ENCODE peak calls at places on chromosome 12, in four cellular contexts. One of them, this sample, is unnamed. For H3K4me1, the result is how much of the 10 kb centered on the place peaks cover.

GRCh38 chr12:124916370-124917134 is 2.1 kb upstream of the UBC start:
- DNase-seq in body of pancreas: peak
- DNase-seq in lung: peak
- DNase-seq in left lung: no peak
- DNase-seq in this sample: peak

GRCh38 chr12:49920241-49920914 is 16.7 kb upstream of the FAIM2 start:
- DNase-seq in body of pancreas: no peak
- DNase-seq in lung: no peak
- DNase-seq in left lung: peak
- DNase-seq in this sample: no peak

GRCh38 chr12:40921563-40922163 is 229.4 kb downstream of the CNTN1 start:
- DNase-seq in body of pancreas: no peak
- DNase-seq in lung: no peak
- DNase-seq in left lung: no peak
- DNase-seq in this sample: peak

GRCh38 chr12:106428379-106428778 is 70.8 kb downstream of the POLR3B start:
- DNase-seq in body of pancreas: no peak
- DNase-seq in lung: no peak
- DNase-seq in left lung: no peak
- DNase-seq in this sample: no peak

GRCh38 chr12:45663452-45663851 is 66.1 kb upstream of the ARID2 start:
- DNase-seq in body of pancreas: no peak
- DNase-seq in lung: no peak
- DNase-seq in left lung: no peak
- DNase-seq in this sample: no peak

GRCh38 chr12:118900954-118901353 is 80.4 kb upstream of the SRRM4 start:
- DNase-seq in body of pancreas: no peak
- DNase-seq in lung: no peak
- DNase-seq in left lung: no peak
- DNase-seq in this sample: no peak

GRCh38 chr12:106245767-106246166 is 2.1 kb downstream of the CKAP4 start:
- DNase-seq in body of pancreas: peak
- DNase-seq in lung: peak
- DNase-seq in left lung: peak
- DNase-seq in this sample: peak

GRCh38 chr12:111624540-111624939 is 25.4 kb upstream of the ATXN2 start:
- DNase-seq in body of pancreas: no peak
- DNase-seq in lung: no peak
- DNase-seq in left lung: no peak
- DNase-seq in this sample: no peak

GRCh38 chr12:128592345-128592744 is 231.4 kb downstream of the SLC15A4 start:
- DNase-seq in body of pancreas: no peak
- DNase-seq in lung: no peak
- DNase-seq in left lung: no peak
- DNase-seq in this sample: no peak

GRCh38 chr12:102201662-102202061 is 4.0 kb upstream of the PMCH start:
- DNase-seq in body of pancreas: no peak
- DNase-seq in lung: no peak
- DNase-seq in left lung: no peak
- DNase-seq in this sample: no peak

GRCh38 chr12:26790645-26790994 is 42.4 kb downstream of the ITPR2 start:
- DNase-seq in body of pancreas: no peak
- DNase-seq in lung: no peak
- DNase-seq in left lung: no peak
- DNase-seq in this sample: no peak

GRCh38 chr12:6373022-6373787 is 2.2 kb downstream of the SCNN1A start:
- DNase-seq in body of pancreas: no peak
- DNase-seq in lung: no peak
- DNase-seq in left lung: no peak
- DNase-seq in this sample: no peak

GRCh38 chr12:66636771-66637170 is 42.1 kb downstream of the GRIP1 start:
- DNase-seq in body of pancreas: peak
- DNase-seq in lung: no peak
- DNase-seq in left lung: no peak
- DNase-seq in this sample: peak

GRCh38 chr12:60333461-60333860 is 737.6 kb downstream of the SLC16A7 start:
- DNase-seq in body of pancreas: no peak
- DNase-seq in lung: no peak
- DNase-seq in left lung: no peak
- DNase-seq in this sample: no peak

GRCh38 chr12:103969391-103969790 is 3.7 kb downstream of the TDG start:
- DNase-seq in body of pancreas: no peak
- DNase-seq in lung: no peak
- DNase-seq in left lung: no peak
- DNase-seq in this sample: no peak

GRCh38 chr12:69252033-69252432 is 12.7 kb downstream of the CPSF6 start:
- DNase-seq in body of pancreas: no peak
- DNase-seq in lung: no peak
- DNase-seq in left lung: no peak
- DNase-seq in this sample: no peak

GRCh38 chr12:55073043-55074022 is 52.9 kb upstream of the OR9K2 start:
- DNase-seq in body of pancreas: peak
- DNase-seq in lung: peak
- DNase-seq in left lung: no peak
- DNase-seq in this sample: peak

GRCh38 chr12:106304001-106304421 is 1.5 kb downstream of the TCP11L2 start:
- DNase-seq in body of pancreas: peak
- DNase-seq in lung: no peak
- DNase-seq in left lung: no peak
- DNase-seq in this sample: peak

GRCh38 chr12:94674835-94675234 is 24.5 kb upstream of the TMCC3 start:
- DNase-seq in body of pancreas: no peak
- DNase-seq in lung: peak
- DNase-seq in left lung: peak
- DNase-seq in this sample: no peak

GRCh38 chr12:52561880-52562449 is 9.0 kb upstream of the KRT71 start:
- DNase-seq in body of pancreas: no peak
- DNase-seq in lung: peak
- DNase-seq in left lung: no peak
- DNase-seq in this sample: peak

GRCh38 chr12:117356048-117356447 is 5.4 kb downstream of the NOS1 start:
- DNase-seq in body of pancreas: no peak
- DNase-seq in lung: no peak
- DNase-seq in left lung: no peak
- DNase-seq in this sample: no peak

GRCh38 chr12:55034218-55034617 is 14.4 kb downstream of the NEUROD4 start:
- DNase-seq in body of pancreas: no peak
- DNase-seq in lung: no peak
- DNase-seq in left lung: no peak
- DNase-seq in this sample: no peak

GRCh38 chr12:84362552-84362897 is 550.1 kb downstream of the SLC6A15 start:
- DNase-seq in body of pancreas: no peak
- DNase-seq in lung: no peak
- DNase-seq in left lung: no peak
- DNase-seq in this sample: no peak

DNA sequence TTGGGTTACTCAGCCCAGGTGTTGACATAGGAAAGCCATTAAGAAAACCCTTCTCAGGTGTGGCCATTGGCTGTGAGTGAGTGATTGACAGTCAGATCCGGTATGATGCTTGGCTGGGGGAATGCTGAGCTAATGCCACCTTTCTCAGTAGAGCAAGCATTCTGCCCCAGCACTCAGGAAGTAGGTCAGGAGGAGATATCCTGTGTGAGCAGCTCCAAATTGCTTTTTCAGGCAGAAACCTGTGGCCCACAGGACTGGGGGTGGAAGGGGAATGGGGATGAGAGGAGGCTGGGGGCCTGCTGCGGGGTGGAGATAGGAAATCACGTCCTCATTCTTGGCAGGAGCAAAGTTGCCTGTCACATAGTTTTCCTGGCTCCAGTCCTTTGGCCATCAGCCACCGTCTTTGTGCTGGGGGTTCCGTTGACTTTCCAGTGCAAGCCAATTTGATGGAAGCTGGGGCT is 55.7 kb downstream of the NINJ2 start:
- DNase-seq in body of pancreas: no peak
- DNase-seq in lung: peak
- DNase-seq in left lung: no peak
- DNase-seq in this sample: no peak
- H3K4me1 ChIP-seq in body of pancreas: under half
- H3K4me1 ChIP-seq in lung: under half
- H3K4me1 ChIP-seq in left lung: under half
- H3K4me1 ChIP-seq in this sample: under half

GRCh38 chr12:57134949-57135348 is 6.7 kb downstream of the LRP1 start:
- DNase-seq in body of pancreas: no peak
- DNase-seq in lung: no peak
- DNase-seq in left lung: no peak
- DNase-seq in this sample: no peak

GRCh38 chr12:57133916-57134315 is 5.6 kb downstream of the LRP1 start:
- DNase-seq in body of pancreas: no peak
- DNase-seq in lung: no peak
- DNase-seq in left lung: no peak
- DNase-seq in this sample: no peak

GRCh38 chr12:57133013-57133569 is 4.8 kb downstream of the LRP1 start:
- DNase-seq in body of pancreas: no peak
- DNase-seq in lung: no peak
- DNase-seq in left lung: no peak
- DNase-seq in this sample: no peak

GRCh38 chr12:57135939-57136338 is 7.7 kb downstream of the LRP1 start:
- DNase-seq in body of pancreas: no peak
- DNase-seq in lung: no peak
- DNase-seq in left lung: no peak
- DNase-seq in this sample: peak

DNA sequence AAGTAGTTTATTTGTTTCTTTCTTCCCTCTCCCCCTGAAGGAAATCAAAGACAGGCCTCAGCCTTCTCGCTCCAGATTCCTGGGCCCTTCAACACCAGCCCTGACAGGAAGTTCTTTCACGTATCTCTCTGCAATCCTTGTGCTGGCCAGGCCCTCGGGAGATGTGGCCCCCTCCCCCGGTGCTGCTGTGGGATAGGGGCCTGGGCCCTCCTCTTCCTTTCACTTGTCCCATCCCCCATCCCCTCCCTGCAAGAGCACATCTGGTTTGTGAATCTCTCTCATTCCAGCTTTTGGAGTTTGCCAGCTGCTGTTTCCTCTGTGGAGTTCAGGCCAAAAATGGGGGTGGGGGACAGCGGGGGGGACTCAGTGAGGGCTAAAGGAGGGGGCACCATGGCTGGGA is 7.2 kb downstream of the LRP1 start:
- DNase-seq in body of pancreas: no peak
- DNase-seq in lung: no peak
- DNase-seq in left lung: no peak
- DNase-seq in this sample: peak
- H3K4me1 ChIP-seq in body of pancreas: under half
- H3K4me1 ChIP-seq in lung: under half
- H3K4me1 ChIP-seq in left lung: under half
- H3K4me1 ChIP-seq in this sample: half or more

GRCh38 chr12:74910831-74911230 is 298.8 kb downstream of the KCNC2 start:
- DNase-seq in body of pancreas: no peak
- DNase-seq in lung: no peak
- DNase-seq in left lung: no peak
- DNase-seq in this sample: no peak
- H3K4me1 ChIP-seq in body of pancreas: under half
- H3K4me1 ChIP-seq in lung: under half
- H3K4me1 ChIP-seq in left lung: under half
- H3K4me1 ChIP-seq in this sample: under half

GRCh38 chr12:93390025-93390424 is 12.3 kb downstream of the NUDT4 start:
- DNase-seq in body of pancreas: no peak
- DNase-seq in lung: no peak
- DNase-seq in left lung: no peak
- DNase-seq in this sample: no peak
- H3K4me1 ChIP-seq in body of pancreas: half or more
- H3K4me1 ChIP-seq in lung: under half
- H3K4me1 ChIP-seq in left lung: under half
- H3K4me1 ChIP-seq in this sample: under half

GRCh38 chr12:38350342-38351181 is 34.0 kb downstream of the ALG10B start:
- DNase-seq in body of pancreas: no peak
- DNase-seq in lung: no peak
- DNase-seq in left lung: no peak
- DNase-seq in this sample: no peak
- H3K4me1 ChIP-seq in body of pancreas: under half
- H3K4me1 ChIP-seq in lung: under half
- H3K4me1 ChIP-seq in left lung: under half
- H3K4me1 ChIP-seq in this sample: under half

This sample was measured in hepatocyte.